ENCODE peak calls at places on chromosomes 13 and 19, in nine cellular contexts. M, T, O, Y, B, G, J, A and N are unnamed samples.

GRCh38 chr13:106535552-106536243 is at the start of gene EFNB2:
- DNase-seq in M (peak), T (peak), O (no peak), Y (peak), B (peak), G (peak), J (peak), A (peak), N (peak)

GRCh38 chr13:46572758-46573384 is 19.9 kb downstream of the LRCH1 start:
- DNase-seq in M (no peak), T (no peak), O (no peak), Y (no peak), B (no peak), G (no peak), J (no peak), A (no peak), N (no peak)

GRCh38 chr13:49791214-49791752 is 1.2 kb downstream of the KPNA3 start:
- DNase-seq in M (no peak), T (no peak), O (no peak), Y (no peak), B (peak), G (no peak), J (no peak), A (no peak), N (no peak)

GRCh38 chr13:109874921-109875454 is 88.6 kb upstream of the IRS2 start:
- DNase-seq in M (no peak), T (no peak), O (no peak), Y (no peak), B (peak), G (no peak), J (no peak), A (no peak), N (no peak)

GRCh38 chr13:103883152-103883551 is 816.9 kb upstream of the SLC10A2 start:
- DNase-seq in M (peak), T (peak), O (peak), Y (peak), B (peak), G (peak), J (peak), A (peak), N (no peak)

GRCh38 chr19:2631213-2631821 is 71.2 kb downstream of the GNG7 start:
- DNase-seq in M (no peak), T (no peak), O (no peak), Y (no peak), B (peak), G (no peak), J (no peak), A (no peak), N (peak)

GRCh38 chr13:92991687-92992086 is 234.9 kb upstream of the GPC6 start:
- DNase-seq in M (no peak), T (no peak), O (no peak), Y (no peak), B (no peak), G (no peak), J (no peak), A (no peak), N (no peak)

GRCh38 chr13:93230466-93230865 is 3.9 kb downstream of the GPC6 start:
- DNase-seq in M (no peak), T (no peak), O (no peak), Y (no peak), B (peak), G (no peak), J (no peak), A (no peak), N (no peak)

GRCh38 chr19:45478454-45479238 is 10.8 kb downstream of the FOSB start:
- DNase-seq in M (peak), T (peak), O (peak), Y (peak), B (peak), G (peak), J (peak), A (peak), N (peak)

GRCh38 chr19:19120308-19121156 is 17.7 kb downstream of the TMEM161A start:
- DNase-seq in M (no peak), T (no peak), O (no peak), Y (peak), B (peak), G (peak), J (no peak), A (no peak), N (no peak)

GRCh38 chr19:19214892-19215291 is 3.1 kb downstream of the NCAN start:
- DNase-seq in M (peak), T (peak), O (no peak), Y (no peak), B (peak), G (peak), J (no peak), A (peak), N (no peak)

GRCh38 chr19:29843180-29844051 is 31.6 kb downstream of the CCNE1 start:
- DNase-seq in M (peak), T (peak), O (no peak), Y (peak), B (peak), G (no peak), J (peak), A (no peak), N (no peak)

GRCh38 chr13:29918845-29919244 is 68.4 kb upstream of the UBL3 start:
- DNase-seq in M (no peak), T (no peak), O (no peak), Y (no peak), B (peak), G (no peak), J (no peak), A (peak), N (no peak)

GRCh38 chr13:112875627-112876026 is 93.4 kb upstream of the MCF2L start:
- DNase-seq in M (no peak), T (no peak), O (no peak), Y (no peak), B (no peak), G (no peak), J (no peak), A (no peak), N (no peak)

GRCh38 chr13:79226938-79227337 is 179.1 kb downstream of the RBM26 start:
- DNase-seq in M (no peak), T (no peak), O (no peak), Y (no peak), B (no peak), G (no peak), J (no peak), A (no peak), N (no peak)
- TF ChIP-seq CTCF in M (no peak), T (no peak), O (no peak), Y (no peak), B (no peak), G (no peak), J (no peak), A (no peak), N (no peak)

DNA sequence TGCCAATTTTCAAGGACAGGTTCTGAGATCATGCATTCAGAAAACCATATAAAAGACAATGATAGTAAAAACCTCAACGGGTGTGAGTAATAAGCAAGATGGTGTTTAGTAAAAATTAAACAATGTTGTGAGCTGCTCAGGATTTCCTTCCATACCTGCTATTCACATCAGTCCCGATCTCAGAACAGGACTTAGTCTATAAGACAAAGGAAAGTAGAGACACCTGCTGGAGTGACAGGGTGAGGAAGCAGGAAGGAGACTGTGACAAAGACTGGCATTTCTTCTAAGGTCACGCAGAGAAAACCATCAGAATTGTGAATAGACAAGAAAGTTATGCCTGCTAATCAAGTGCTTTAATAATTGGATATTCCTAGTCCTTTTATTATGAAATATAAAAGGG is 648.0 kb downstream of the DACH1 start:
- DNase-seq in M (no peak), T (no peak), O (no peak), Y (no peak), B (no peak), G (no peak), J (no peak), A (peak), N (no peak)
- TF ChIP-seq CTCF in M (no peak), T (no peak), O (no peak), Y (no peak), B (no peak), G (no peak), J (peak), A (no peak), N (no peak)

DNA sequence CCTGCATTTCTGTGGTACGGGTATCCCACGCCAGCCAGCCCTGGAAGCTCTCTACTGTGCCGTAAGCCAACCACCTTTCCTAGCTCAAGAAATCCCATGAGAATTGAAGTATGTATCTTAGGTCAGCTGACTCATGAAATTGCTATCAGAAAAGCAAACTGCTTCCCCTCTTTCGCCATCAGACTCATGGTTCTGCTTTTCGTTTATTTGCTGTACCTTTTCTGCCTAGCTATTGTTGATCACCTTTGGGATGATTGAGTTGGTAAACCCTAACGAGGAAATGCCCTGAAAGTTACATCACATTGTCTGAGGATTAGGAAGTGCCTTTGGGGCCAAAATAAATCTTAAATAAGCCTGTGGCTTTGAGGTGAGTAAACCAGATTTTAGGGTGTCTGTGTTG is at the start of gene ADGRE3:
- DNase-seq in M (no peak), T (no peak), O (no peak), Y (no peak), B (peak), G (no peak), J (no peak), A (no peak), N (no peak)
- TF ChIP-seq CTCF in M (no peak), T (no peak), O (no peak), Y (no peak), B (no peak), G (no peak), J (no peak), A (no peak), N (no peak)

GRCh38 chr13:48504606-48505369 is 28.1 kb downstream of the RCBTB2 start:
- DNase-seq in M (no peak), T (no peak), O (no peak), Y (no peak), B (no peak), G (no peak), J (no peak), A (no peak), N (peak)
- TF ChIP-seq CTCF in M (no peak), T (no peak), O (no peak), Y (no peak), B (no peak), G (no peak), J (no peak), A (no peak), N (peak)

GRCh38 chr13:79663420-79663819 is 182.5 kb downstream of the NDFIP2 start:
- DNase-seq in M (no peak), T (no peak), O (no peak), Y (no peak), B (no peak), G (no peak), J (no peak), A (no peak), N (no peak)

GRCh38 chr13:79663977-79664636 is 183.2 kb downstream of the NDFIP2 start:
- DNase-seq in M (no peak), T (no peak), O (no peak), Y (no peak), B (no peak), G (no peak), J (no peak), A (no peak), N (no peak)

GRCh38 chr13:79659161-79659560 is 178.2 kb downstream of the NDFIP2 start:
- DNase-seq in M (peak), T (no peak), O (no peak), Y (peak), B (peak), G (no peak), J (no peak), A (no peak), N (no peak)

GRCh38 chr13:79660361-79660760 is 179.4 kb downstream of the NDFIP2 start:
- DNase-seq in M (no peak), T (no peak), O (no peak), Y (no peak), B (no peak), G (no peak), J (no peak), A (no peak), N (no peak)

GRCh38 chr13:79662882-79663281 is 181.9 kb downstream of the NDFIP2 start:
- DNase-seq in M (no peak), T (no peak), O (no peak), Y (no peak), B (no peak), G (no peak), J (no peak), A (no peak), N (no peak)
- TF ChIP-seq CTCF in M (no peak), T (no peak), O (no peak), Y (no peak), B (no peak), G (no peak), J (no peak), A (no peak), N (no peak)

DNA sequence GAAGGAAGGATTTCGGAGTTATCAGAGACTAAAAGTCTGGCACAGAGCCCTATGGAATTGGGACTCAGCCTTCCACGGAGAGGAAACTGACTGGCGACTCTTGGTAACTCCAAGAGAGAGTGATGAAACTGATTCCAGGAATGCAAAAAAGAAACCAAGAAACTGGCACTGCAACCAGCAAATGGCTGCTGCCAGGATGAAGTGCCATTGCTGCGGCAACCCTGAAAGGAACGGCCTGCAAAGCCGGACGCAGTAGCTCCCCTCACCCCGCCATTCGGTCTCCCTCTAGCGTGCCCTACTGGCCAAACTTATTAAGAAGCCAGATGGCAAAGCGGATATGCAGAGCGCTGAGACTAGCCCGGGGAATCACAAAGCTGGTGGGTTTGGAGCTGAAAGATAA is 236.0 kb downstream of the PCDH9 start:
- DNase-seq in M (peak), T (peak), O (no peak), Y (no peak), B (peak), G (peak), J (peak), A (no peak), N (no peak)
- TF ChIP-seq CTCF in M (peak), T (peak), O (no peak), Y (no peak), B (peak), G (peak), J (peak), A (no peak), N (no peak)

GRCh38 chr13:52903320-52903719 is 54.9 kb upstream of the PCDH8 start:
- DNase-seq in M (no peak), T (no peak), O (no peak), Y (no peak), B (no peak), G (no peak), J (no peak), A (no peak), N (no peak)

GRCh38 chr13:52899206-52899605 is 50.8 kb upstream of the PCDH8 start:
- DNase-seq in M (no peak), T (no peak), O (no peak), Y (no peak), B (no peak), G (no peak), J (no peak), A (no peak), N (no peak)
- TF ChIP-seq CTCF in M (no peak), T (no peak), O (no peak), Y (no peak), B (no peak), G (no peak), J (no peak), A (no peak), N (no peak)

GRCh38 chr13:89066868-89067466 is 1395.8 kb downstream of the SLITRK5 start:
- DNase-seq in M (no peak), T (no peak), O (no peak), Y (no peak), B (peak), G (no peak), J (no peak), A (no peak), N (no peak)
- TF ChIP-seq CTCF in M (peak), T (peak), O (no peak), Y (no peak), B (peak), G (peak), J (peak), A (no peak), N (peak)